ENCODE peak calls at places on chromosomes 2 and 18, in four cellular contexts. U is type B pancreatic cell; Y is tibial artery; I is CD8-positive, alpha-beta T cell. G is an unnamed sample.

GRCh38 chr18:55290898-55291297 is 297.1 kb downstream of the TCF4 start:
- DNase-seq in U (no peak), Y (no peak), I (no peak), G (no peak)

GRCh38 chr2:207463996-207464395 is 65.8 kb upstream of the CREB1 start:
- DNase-seq in U (no peak), Y (no peak), I (no peak), G (no peak)

GRCh38 chr18:63088262-63088661 is 231.3 kb downstream of the BCL2 start:
- DNase-seq in U (peak), Y (no peak), I (no peak), G (no peak)

GRCh38 chr2:216352653-216353270 is 19.5 kb downstream of the MARCHF4 start:
- DNase-seq in U (no peak), Y (no peak), I (peak), G (no peak)

GRCh38 chr2:8574196-8575010 is 107.5 kb upstream of the ID2 start:
- DNase-seq in U (peak), Y (no peak), I (peak), G (no peak)

GRCh38 chr2:126307740-126308139 is 348.2 kb upstream of the GYPC start:
- DNase-seq in U (no peak), Y (no peak), I (no peak), G (no peak)

GRCh38 chr2:37877457-37878315 is 47.4 kb upstream of the RMDN2 start:
- DNase-seq in U (no peak), Y (no peak), I (no peak), G (no peak)

GRCh38 chr2:151632993-151633592 is 101.2 kb downstream of the NEB start:
- DNase-seq in U (no peak), Y (no peak), I (no peak), G (no peak)

GRCh38 chr2:126885701-126886121 is 13.0 kb upstream of the TEX51 start:
- DNase-seq in U (no peak), Y (peak), I (peak), G (no peak)

GRCh38 chr2:237122214-237122666 is 36.6 kb downstream of the COPS8 start:
- DNase-seq in U (no peak), Y (peak), I (no peak), G (peak)

GRCh38 chr2:224101820-224102630 is 62.9 kb upstream of the SERPINE2 start:
- DNase-seq in U (no peak), Y (no peak), I (no peak), G (no peak)

GRCh38 chr18:79454034-79454735 is 58.5 kb downstream of the NFATC1 start:
- DNase-seq in U (no peak), Y (no peak), I (no peak), G (no peak)

GRCh38 chr2:85143463-85144082 is 10.4 kb downstream of the TCF7L1 start:
- DNase-seq in U (no peak), Y (no peak), I (no peak), G (no peak)

GRCh38 chr18:7492385-7492784 is 74.7 kb upstream of the PTPRM start:
- DNase-seq in U (no peak), Y (no peak), I (no peak), G (no peak)

GRCh38 chr2:27569398-27569797 is 13.4 kb upstream of the ZNF512 start:
- DNase-seq in U (no peak), Y (no peak), I (no peak), G (no peak)

GRCh38 chr2:202530038-202530437 is 104.7 kb upstream of the FAM117B start:
- DNase-seq in U (no peak), Y (no peak), I (no peak), G (no peak)

GRCh38 chr18:54743596-54743995 is 84.7 kb upstream of the RAB27B start:
- DNase-seq in U (no peak), Y (no peak), I (no peak), G (no peak)

GRCh38 chr2:88080545-88080944 is 12.9 kb downstream of the SMYD1 start:
- DNase-seq in U (no peak), Y (no peak), I (no peak), G (no peak)

GRCh38 chr2:9002637-9003365 is 683 bp downstream of the MBOAT2 start:
- DNase-seq in U (no peak), Y (peak), I (peak), G (peak)

GRCh38 chr2:128783896-128784295 is 465.2 kb upstream of the HS6ST1 start:
- DNase-seq in U (no peak), Y (no peak), I (peak), G (no peak)

DNA sequence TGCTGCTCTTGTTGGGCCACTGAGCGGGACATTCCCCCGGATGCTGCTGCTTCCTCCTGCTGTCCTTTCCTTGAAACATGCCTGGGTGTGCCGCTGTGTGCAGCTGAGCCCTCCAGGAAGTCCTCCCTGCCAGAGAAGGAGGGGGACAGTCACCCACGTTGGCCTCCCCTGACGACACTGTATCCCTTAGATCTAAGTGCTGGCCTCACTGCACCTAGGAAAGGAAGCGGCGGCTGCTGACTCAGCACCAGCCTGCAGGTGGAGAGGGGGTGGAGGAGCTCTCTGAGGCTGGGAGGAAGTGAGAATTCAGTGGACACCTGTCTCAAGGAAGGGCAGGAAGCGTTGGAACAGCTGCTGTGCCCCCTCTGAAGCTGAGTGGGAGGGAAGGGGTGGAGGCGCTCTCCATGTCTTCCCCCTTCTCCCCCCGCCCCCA is 239.8 kb downstream of the HAUS1 start:
- DNase-seq in U (no peak), Y (no peak), I (peak), G (no peak)
- TF ChIP-seq CTCF in U (no peak), Y (no peak), I (no peak), G (no peak)

GRCh38 chr18:58490238-58490637 is 138.7 kb downstream of the ALPK2 start:
- DNase-seq in U (no peak), Y (no peak), I (no peak), G (no peak)

GRCh38 chr18:58481321-58482180 is 147.3 kb downstream of the ALPK2 start:
- DNase-seq in U (no peak), Y (no peak), I (no peak), G (no peak)

GRCh38 chr18:58491113-58491696 is 137.7 kb downstream of the ALPK2 start:
- DNase-seq in U (no peak), Y (no peak), I (no peak), G (no peak)

DNA sequence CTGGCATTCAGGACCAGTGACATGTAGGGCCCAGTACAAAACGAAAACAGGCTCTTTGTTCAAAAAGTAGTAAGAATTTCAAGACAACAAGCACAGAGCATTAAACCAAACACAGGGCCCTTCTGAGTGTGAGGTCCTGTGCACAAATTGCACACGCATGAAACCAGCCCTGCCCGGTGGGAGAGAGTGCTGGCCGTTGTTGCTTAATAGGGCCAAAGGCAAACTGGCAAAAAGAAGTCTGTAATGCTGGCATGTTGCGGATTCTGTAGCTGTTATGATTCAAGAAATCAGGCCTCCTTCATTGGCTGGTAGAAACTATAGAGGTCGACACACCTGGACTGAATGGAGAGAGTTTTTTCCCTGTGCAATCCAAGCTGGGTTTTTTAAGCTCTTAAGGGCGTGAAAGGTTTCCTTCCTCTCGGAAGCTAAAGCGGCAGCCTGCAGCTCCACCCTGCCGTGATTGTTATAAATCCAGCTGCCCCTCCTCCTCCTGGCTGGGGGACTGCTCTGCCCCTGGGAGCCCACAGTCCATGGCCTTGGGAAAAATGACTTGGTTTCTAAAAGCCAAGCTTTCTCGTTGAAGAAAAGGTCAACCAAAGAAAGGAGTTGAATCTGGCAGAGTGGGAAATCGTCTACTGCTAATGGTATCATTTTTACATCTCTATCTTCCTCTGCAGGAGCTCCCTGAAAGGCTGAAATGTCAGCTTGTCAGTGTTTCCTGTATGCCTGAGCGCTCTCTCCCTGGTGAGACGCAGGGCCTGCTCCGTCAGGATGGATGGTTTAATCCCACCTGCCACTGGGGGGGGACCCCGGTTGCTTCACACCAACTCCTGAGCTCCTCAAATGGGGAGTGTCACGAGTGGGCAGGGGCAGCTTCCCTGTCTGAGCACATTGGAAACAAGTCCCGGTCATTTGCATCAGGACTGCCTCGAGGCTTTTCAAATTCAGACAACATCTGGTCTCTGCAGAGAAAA is 143.6 kb downstream of the ALPK2 start:
- DNase-seq in U (no peak), Y (no peak), I (no peak), G (no peak)
- TF ChIP-seq CTCF in U (no peak), Y (no peak), I (no peak), G (no peak)

GRCh38 chr2:64488050-64488974 is 34.4 kb downstream of the LGALSL start:
- DNase-seq in U (peak), Y (peak), I (peak), G (peak)

GRCh38 chr2:64482765-64483504 is 29.0 kb downstream of the LGALSL start:
- DNase-seq in U (no peak), Y (no peak), I (no peak), G (no peak)

GRCh38 chr2:64487256-64488049 is 33.5 kb downstream of the LGALSL start:
- DNase-seq in U (no peak), Y (no peak), I (no peak), G (no peak)

GRCh38 chr2:64485961-64486360 is 32.0 kb downstream of the LGALSL start:
- DNase-seq in U (no peak), Y (no peak), I (no peak), G (no peak)

GRCh38 chr2:64485302-64485701 is 31.3 kb downstream of the LGALSL start:
- DNase-seq in U (no peak), Y (no peak), I (no peak), G (no peak)
- TF ChIP-seq CTCF in U (no peak), Y (no peak), I (no peak), G (no peak)

GRCh38 chr2:169782513-169782912 is 16.2 kb upstream of the SSB start:
- DNase-seq in U (no peak), Y (no peak), I (no peak), G (no peak)
- TF ChIP-seq CTCF in U (no peak), Y (no peak), I (no peak), G (no peak)

GRCh38 chr2:70746076-70746475 is 21.9 kb downstream of the ADD2 start:
- DNase-seq in U (no peak), Y (no peak), I (no peak), G (no peak)
- TF ChIP-seq CTCF in U (no peak), Y (no peak), I (no peak), G (no peak)

GRCh38 chr2:195657634-195658540 is 861 bp downstream of the SLC39A10 start:
- DNase-seq in U (peak), Y (peak), I (peak), G (peak)

GRCh38 chr2:195659114-195659513 is 2.1 kb downstream of the SLC39A10 start:
- DNase-seq in U (no peak), Y (no peak), I (no peak), G (no peak)

GRCh38 chr2:195658541-195658890 is 1.5 kb downstream of the SLC39A10 start:
- DNase-seq in U (no peak), Y (no peak), I (no peak), G (no peak)

GRCh38 chr2:195656131-195656858 is 731 bp upstream of the SLC39A10 start:
- DNase-seq in U (no peak), Y (no peak), I (no peak), G (no peak)

DNA sequence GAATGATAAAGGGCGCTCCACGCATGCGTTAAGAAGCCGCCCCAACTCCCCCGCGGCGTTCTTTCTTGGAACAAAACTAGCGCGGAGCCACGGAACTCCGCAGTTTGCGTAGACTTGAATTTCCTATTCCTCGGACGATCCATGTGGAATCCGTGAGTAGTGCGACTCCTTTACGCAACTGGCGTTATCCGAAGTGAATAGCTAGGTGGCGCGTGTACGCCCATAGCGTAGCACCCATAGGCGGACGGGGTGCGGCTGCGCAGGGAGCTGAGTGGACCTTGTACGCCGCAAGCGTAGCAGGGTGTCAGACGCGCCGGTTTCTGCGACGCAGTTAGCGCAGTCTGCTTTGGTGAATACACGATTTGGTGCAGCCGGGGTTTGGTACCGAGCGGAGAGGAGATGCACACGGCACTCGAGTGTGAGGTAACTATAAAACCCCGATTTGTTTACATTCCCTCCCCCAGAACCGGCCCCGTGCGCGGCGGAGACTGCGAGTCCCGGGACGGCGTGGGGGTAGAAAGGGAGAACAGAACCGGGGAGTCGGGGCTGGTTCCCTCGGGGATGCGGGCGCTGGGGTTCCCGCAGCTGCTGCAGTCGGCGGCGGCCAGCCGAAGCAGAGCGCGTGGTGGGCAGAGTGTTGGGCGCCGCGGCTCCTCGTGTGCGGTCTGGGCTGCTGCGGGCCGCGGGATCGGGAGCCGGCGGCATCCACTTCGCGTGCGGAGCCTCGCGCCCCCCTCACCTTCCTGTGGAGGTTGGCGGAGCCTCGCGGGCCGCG is at the start of gene SLC39A10:
- DNase-seq in U (peak), Y (peak), I (peak), G (peak)
- TF ChIP-seq CTCF in U (no peak), Y (no peak), I (no peak), G (no peak)

DNA sequence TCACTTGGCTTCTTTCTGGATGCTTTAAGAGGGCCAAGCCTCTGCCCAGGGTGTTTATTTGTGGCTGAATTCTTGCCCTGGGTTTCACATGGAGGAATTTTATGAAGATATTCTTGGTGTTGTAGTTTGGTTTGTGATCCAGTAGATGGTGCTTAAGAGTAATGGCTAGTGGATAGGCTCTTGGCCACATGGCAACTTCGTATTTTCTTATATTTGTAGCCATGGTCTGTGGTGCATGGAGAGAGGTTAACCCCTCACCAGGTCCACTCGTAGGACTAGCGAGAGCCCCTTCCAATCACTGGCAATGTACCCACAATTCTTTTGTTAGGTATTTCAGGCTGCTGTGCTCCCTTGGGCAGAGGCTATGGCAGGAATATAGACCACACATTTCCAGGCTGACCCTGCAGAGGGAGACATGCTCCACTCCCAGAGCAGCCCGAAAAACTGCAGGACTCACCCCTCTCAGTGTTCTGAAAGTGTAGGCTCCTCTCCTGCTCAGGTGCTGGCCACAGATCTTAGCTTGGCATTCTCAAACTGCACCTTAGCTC is 582.1 kb upstream of the SETBP1 start:
- DNase-seq in U (no peak), Y (no peak), I (no peak), G (no peak)
- TF ChIP-seq CTCF in U (peak), Y (no peak), I (no peak), G (peak)